ENCODE peak calls at places on chromosomes 4 and X, in four cellular contexts. Q is tibial artery, D is glutamatergic neuron, T is astrocyte. S is an unnamed sample.

GRCh38 chr4:7658297-7659204 is 223.8 kb upstream of the PSAPL1 start:
- DNase-seq in D (no peak), T (peak), Q (no peak), S (no peak)

GRCh38 chr4:106681381-106681921 is 312.9 kb upstream of the GIMD1 start:
- DNase-seq in T (no peak), Q (no peak), D (no peak), S (no peak)

GRCh38 chr4:162610116-162610515 is 446.3 kb upstream of the FSTL5 start:
- DNase-seq in D (no peak), Q (no peak), T (no peak), S (no peak)

GRCh38 chrX:154502098-154502497 is 11.7 kb upstream of the SLC10A3 start:
- DNase-seq in Q (no peak), D (no peak), T (no peak), S (no peak)

GRCh38 chr4:169410839-169411770 is 140.3 kb upstream of the SH3RF1 start:
- DNase-seq in T (peak), Q (no peak), D (no peak), S (peak)

GRCh38 chrX:109886122-109886761 is 116.7 kb upstream of the TMEM164 start:
- DNase-seq in D (peak), T (no peak), Q (no peak), S (peak)

GRCh38 chr4:94408549-94409374 is 43.0 kb upstream of the PDLIM5 start:
- DNase-seq in D (no peak), Q (no peak), T (peak), S (no peak)

GRCh38 chr4:68460085-68460484 is 12.8 kb downstream of the TMPRSS11E start:
- DNase-seq in Q (no peak), D (no peak), T (no peak), S (no peak)

DNA sequence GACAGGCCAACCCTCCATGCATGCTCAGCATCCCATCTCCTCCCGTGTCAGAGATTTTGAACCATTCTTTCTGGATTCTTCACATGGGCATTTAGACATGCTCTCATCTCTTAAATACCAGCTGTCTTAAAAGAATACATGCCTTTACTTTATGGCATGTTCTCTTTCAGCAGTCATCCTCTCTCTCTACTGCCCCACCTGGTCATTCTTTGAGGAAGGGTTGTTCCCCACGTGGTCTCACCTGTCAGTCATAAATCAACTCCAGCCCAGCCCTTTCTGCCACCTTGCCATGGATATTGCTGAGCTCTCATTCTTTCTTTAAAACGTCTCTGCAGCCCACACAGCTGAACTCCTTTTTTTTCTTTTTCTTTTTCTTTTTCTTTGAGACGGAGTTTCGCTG is 111.3 kb downstream of the ARHGAP10 start:
- DNase-seq in Q (no peak), T (no peak), D (no peak), S (no peak)
- TF ChIP-seq CTCF in Q (no peak), T (no peak), D (no peak), S (peak)

DNA sequence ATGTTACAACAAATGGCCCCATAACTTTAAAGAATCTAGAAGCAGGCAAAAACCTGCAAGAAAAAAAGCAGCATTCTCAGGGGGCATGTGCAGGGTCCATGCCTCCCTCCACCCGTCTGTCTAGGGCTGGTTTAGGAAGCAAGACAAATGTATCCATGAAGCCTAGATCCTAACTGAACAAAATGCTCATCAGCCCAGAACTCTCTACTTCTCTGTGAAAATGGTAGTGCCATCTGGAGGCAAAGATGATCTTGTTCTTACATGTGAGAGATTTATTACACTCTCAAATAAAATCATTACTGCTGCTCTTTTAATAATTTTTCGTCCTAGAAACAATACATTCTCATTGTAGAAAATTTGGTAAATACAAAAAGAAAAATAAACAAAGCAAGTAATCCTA is 26.7 kb downstream of the NR3C2 start:
- DNase-seq in Q (no peak), T (no peak), D (no peak), S (no peak)
- TF ChIP-seq CTCF in Q (no peak), T (no peak), D (no peak), S (peak)

DNA sequence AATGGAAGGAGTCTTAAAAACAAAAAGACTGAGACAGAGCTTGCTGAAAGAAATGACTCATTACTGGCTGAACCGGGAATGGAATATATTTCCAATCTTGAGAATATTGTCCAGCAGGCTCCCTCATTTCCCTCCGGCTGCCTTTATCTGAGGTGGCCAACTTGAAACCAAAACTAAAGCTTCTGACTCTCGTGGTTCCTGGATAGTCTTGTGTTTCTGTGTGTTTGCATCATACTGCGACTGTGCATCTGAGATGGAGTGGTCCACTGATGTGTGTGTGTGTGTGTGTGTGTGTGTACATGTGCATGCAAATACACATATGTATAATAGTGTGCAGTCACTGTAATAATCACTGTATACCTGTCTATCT is 145.6 kb upstream of the SCML1 start:
- DNase-seq in Q (no peak), T (peak), D (no peak), S (no peak)
- TF ChIP-seq CTCF in Q (no peak), T (no peak), D (no peak), S (no peak)

GRCh38 chrX:111445485-111445884 is 33.5 kb upstream of the DCX start:
- DNase-seq in T (peak), D (no peak), Q (no peak), S (no peak)

GRCh38 chrX:111442791-111443190 is 30.8 kb upstream of the DCX start:
- DNase-seq in D (no peak), Q (no peak), T (no peak), S (no peak)

GRCh38 chrX:111444881-111445280 is 32.9 kb upstream of the DCX start:
- DNase-seq in T (no peak), D (no peak), Q (no peak), S (no peak)

DNA sequence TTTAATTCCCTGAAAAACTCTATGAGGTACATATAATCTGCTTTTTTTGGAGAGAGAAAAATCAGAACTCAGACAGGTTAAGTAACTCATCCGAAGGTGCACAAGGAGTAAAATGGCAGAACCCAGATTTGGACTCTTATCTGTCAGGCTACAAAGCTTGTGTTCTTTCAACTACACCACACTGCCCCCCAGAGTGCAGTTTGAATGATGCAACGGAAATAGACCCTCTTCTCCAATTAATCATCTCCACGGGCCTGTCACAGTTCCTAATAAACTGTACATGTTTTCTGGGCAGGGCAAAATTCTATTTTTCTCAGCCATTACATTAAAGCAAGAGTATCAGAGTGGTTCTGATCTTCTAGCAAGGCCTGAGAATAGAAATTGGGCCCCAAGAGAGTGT is 35.3 kb upstream of the DCX start:
- DNase-seq in T (peak), D (peak), Q (no peak), S (peak)
- TF ChIP-seq CTCF in T (peak), D (peak), Q (no peak), S (peak)

GRCh38 chrX:95076449-95076848 is 1402.4 kb downstream of the FAM133A start:
- DNase-seq in D (no peak), T (no peak), Q (no peak), S (peak)
- TF ChIP-seq CTCF in D (peak), T (peak), Q (no peak), S (peak)

GRCh38 chr4:13534344-13535063 is 9.8 kb downstream of the NKX3-2 start:
- DNase-seq in T (no peak), D (no peak), Q (no peak), S (no peak)

GRCh38 chr4:13537011-13537831 is 7.1 kb downstream of the NKX3-2 start:
- DNase-seq in D (no peak), Q (no peak), T (no peak), S (no peak)

GRCh38 chr4:13536607-13537006 is 7.7 kb downstream of the NKX3-2 start:
- DNase-seq in Q (no peak), T (no peak), D (no peak), S (no peak)

GRCh38 chr4:13535118-13535517 is 9.2 kb downstream of the NKX3-2 start:
- DNase-seq in D (no peak), T (no peak), Q (no peak), S (no peak)

DNA sequence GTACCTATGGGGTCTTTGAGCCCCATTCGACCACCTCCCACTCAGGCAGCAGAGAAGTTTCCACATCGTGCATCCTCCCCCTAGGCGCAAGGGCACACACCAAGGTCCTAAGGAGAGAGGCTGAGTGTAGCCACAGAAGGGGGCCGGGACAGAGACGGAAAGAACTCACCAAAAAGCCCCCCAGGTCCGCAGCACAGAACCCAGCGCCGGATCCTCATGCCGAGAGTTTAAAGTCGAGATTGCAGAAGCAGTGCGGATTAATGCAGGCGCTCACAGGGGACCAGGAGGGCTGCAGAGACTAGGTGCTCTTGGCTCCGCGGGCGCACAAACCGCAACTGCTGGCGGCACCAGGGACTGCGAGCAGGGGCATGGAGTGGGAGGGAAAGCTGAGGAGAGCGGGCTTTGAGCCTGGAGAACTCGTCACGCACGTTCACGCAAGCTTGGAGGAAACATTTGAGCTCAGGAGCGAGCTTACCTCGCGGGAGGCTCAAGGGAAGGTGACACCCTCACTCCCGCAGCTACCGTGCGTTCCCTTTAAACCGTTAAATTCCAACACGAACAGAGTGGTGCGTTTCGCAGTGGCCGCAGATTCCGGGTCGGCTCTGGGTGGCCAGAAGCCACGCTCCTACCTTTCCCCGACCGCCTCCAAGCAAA is 8.5 kb downstream of the NKX3-2 start:
- DNase-seq in D (peak), T (no peak), Q (no peak), S (no peak)
- TF ChIP-seq CTCF in D (no peak), T (no peak), Q (no peak), S (no peak)

GRCh38 chr4:880684-881405 is 51.3 kb downstream of the GAK start:
- DNase-seq in Q (no peak), D (no peak), T (no peak), S (no peak)
- TF ChIP-seq CTCF in Q (no peak), D (no peak), T (no peak), S (no peak)

S was measured in neural crest cell.